ENCODE peak calls at places on chromosomes 11 and 22, in five cellular contexts. One of them, this sample, is unnamed.

GRCh38 chr11:134014502-134014901 is 54.4 kb upstream of the JAM3 start:
- DNase-seq in lower lobe of right lung: no peak
- DNase-seq in omental fat pad: no peak
- DNase-seq in thoracic aorta: no peak
- DNase-seq in HL-60: no peak
- DNase-seq in this sample: no peak

GRCh38 chr11:86218125-86219081 is 26.1 kb upstream of the EED start:
- DNase-seq in lower lobe of right lung: peak
- DNase-seq in HL-60: no peak
- DNase-seq in omental fat pad: no peak
- DNase-seq in thoracic aorta: no peak
- DNase-seq in this sample: peak

GRCh38 chr11:96075532-96075959 is 151.6 kb upstream of the MTMR2 start:
- DNase-seq in thoracic aorta: no peak
- DNase-seq in omental fat pad: no peak
- DNase-seq in HL-60: no peak
- DNase-seq in lower lobe of right lung: no peak
- DNase-seq in this sample: no peak

GRCh38 chr11:64130618-64131017 is 35.3 kb downstream of the MACROD1 start:
- DNase-seq in lower lobe of right lung: peak
- DNase-seq in thoracic aorta: no peak
- DNase-seq in omental fat pad: no peak
- DNase-seq in HL-60: no peak
- DNase-seq in this sample: no peak

GRCh38 chr11:117671370-117671769 is 125.6 kb downstream of the DSCAML1 start:
- DNase-seq in lower lobe of right lung: no peak
- DNase-seq in omental fat pad: no peak
- DNase-seq in thoracic aorta: no peak
- DNase-seq in HL-60: no peak
- DNase-seq in this sample: no peak

GRCh38 chr11:116707250-116707649 is 65.5 kb downstream of the BUD13 start:
- DNase-seq in HL-60: no peak
- DNase-seq in thoracic aorta: no peak
- DNase-seq in lower lobe of right lung: peak
- DNase-seq in omental fat pad: no peak
- DNase-seq in this sample: no peak

GRCh38 chr22:43745783-43746356 is 66.2 kb downstream of the EFCAB6 start:
- DNase-seq in thoracic aorta: no peak
- DNase-seq in omental fat pad: no peak
- DNase-seq in lower lobe of right lung: no peak
- DNase-seq in HL-60: no peak
- DNase-seq in this sample: no peak

GRCh38 chr11:31326470-31327148 is 42.9 kb downstream of the DCDC1 start:
- DNase-seq in HL-60: no peak
- DNase-seq in omental fat pad: no peak
- DNase-seq in thoracic aorta: no peak
- DNase-seq in lower lobe of right lung: no peak
- DNase-seq in this sample: no peak

GRCh38 chr11:120079750-120080610 is 57.9 kb downstream of the TRIM29 start:
- DNase-seq in HL-60: no peak
- DNase-seq in omental fat pad: peak
- DNase-seq in thoracic aorta: no peak
- DNase-seq in lower lobe of right lung: no peak
- DNase-seq in this sample: peak
- TF ChIP-seq CTCF in HL-60: peak
- TF ChIP-seq CTCF in omental fat pad: no peak
- TF ChIP-seq CTCF in thoracic aorta: peak
- TF ChIP-seq CTCF in lower lobe of right lung: peak
- TF ChIP-seq CTCF in this sample: peak

GRCh38 chr11:61654397-61654829 is 25.8 kb upstream of the DAGLA start:
- DNase-seq in omental fat pad: no peak
- DNase-seq in lower lobe of right lung: peak
- DNase-seq in HL-60: peak
- DNase-seq in thoracic aorta: no peak
- DNase-seq in this sample: no peak

GRCh38 chr11:61657566-61657965 is 22.6 kb upstream of the DAGLA start:
- DNase-seq in omental fat pad: no peak
- DNase-seq in lower lobe of right lung: no peak
- DNase-seq in thoracic aorta: no peak
- DNase-seq in HL-60: no peak
- DNase-seq in this sample: no peak

GRCh38 chr11:61656347-61657077 is 23.7 kb upstream of the DAGLA start:
- DNase-seq in lower lobe of right lung: no peak
- DNase-seq in HL-60: no peak
- DNase-seq in omental fat pad: no peak
- DNase-seq in thoracic aorta: no peak
- DNase-seq in this sample: no peak

GRCh38 chr11:61659413-61660196 is 20.6 kb upstream of the DAGLA start:
- DNase-seq in omental fat pad: no peak
- DNase-seq in thoracic aorta: no peak
- DNase-seq in HL-60: no peak
- DNase-seq in lower lobe of right lung: no peak
- DNase-seq in this sample: no peak
- TF ChIP-seq CTCF in omental fat pad: no peak
- TF ChIP-seq CTCF in thoracic aorta: no peak
- TF ChIP-seq CTCF in HL-60: no peak
- TF ChIP-seq CTCF in lower lobe of right lung: no peak
- TF ChIP-seq CTCF in this sample: no peak

DNA sequence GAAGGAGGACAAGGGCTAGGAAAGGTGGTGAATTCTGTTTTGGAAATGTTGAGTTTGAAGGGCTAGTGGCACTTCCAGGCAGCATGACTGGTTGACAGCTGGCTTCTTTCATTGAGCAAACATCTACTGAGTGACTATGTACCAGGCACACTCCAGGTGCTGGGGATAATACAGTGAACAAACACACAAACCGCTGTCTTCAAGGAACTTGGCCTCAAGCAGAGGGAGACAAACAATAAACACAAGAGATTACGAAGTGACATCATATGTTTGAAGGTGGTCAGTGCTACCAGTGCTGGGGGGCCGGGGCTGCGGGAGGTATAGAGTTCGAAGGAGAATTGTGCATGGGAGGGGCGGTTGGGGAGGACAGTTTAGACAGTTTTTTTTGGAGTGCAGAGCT is 197.0 kb upstream of the SORL1-AS1 start:
- DNase-seq in omental fat pad: no peak
- DNase-seq in thoracic aorta: no peak
- DNase-seq in HL-60: no peak
- DNase-seq in lower lobe of right lung: no peak
- DNase-seq in this sample: no peak
- TF ChIP-seq CTCF in omental fat pad: no peak
- TF ChIP-seq CTCF in thoracic aorta: no peak
- TF ChIP-seq CTCF in HL-60: no peak
- TF ChIP-seq CTCF in lower lobe of right lung: no peak
- TF ChIP-seq CTCF in this sample: no peak

GRCh38 chr22:27628341-27628740 is 173.2 kb downstream of the MN1 start:
- DNase-seq in omental fat pad: no peak
- DNase-seq in HL-60: no peak
- DNase-seq in lower lobe of right lung: no peak
- DNase-seq in thoracic aorta: no peak
- DNase-seq in this sample: no peak

GRCh38 chr22:27627901-27628300 is 173.7 kb downstream of the MN1 start:
- DNase-seq in omental fat pad: no peak
- DNase-seq in thoracic aorta: no peak
- DNase-seq in HL-60: no peak
- DNase-seq in lower lobe of right lung: no peak
- DNase-seq in this sample: no peak

GRCh38 chr22:27626675-27627443 is 174.7 kb downstream of the MN1 start:
- DNase-seq in thoracic aorta: no peak
- DNase-seq in HL-60: no peak
- DNase-seq in omental fat pad: no peak
- DNase-seq in lower lobe of right lung: no peak
- DNase-seq in this sample: no peak

GRCh38 chr22:27625769-27626674 is 175.5 kb downstream of the MN1 start:
- DNase-seq in HL-60: no peak
- DNase-seq in omental fat pad: no peak
- DNase-seq in lower lobe of right lung: no peak
- DNase-seq in thoracic aorta: no peak
- DNase-seq in this sample: no peak

GRCh38 chr22:27627444-27627833 is 174.1 kb downstream of the MN1 start:
- DNase-seq in thoracic aorta: no peak
- DNase-seq in omental fat pad: no peak
- DNase-seq in lower lobe of right lung: no peak
- DNase-seq in HL-60: no peak
- DNase-seq in this sample: no peak
- TF ChIP-seq CTCF in thoracic aorta: no peak
- TF ChIP-seq CTCF in omental fat pad: no peak
- TF ChIP-seq CTCF in lower lobe of right lung: no peak
- TF ChIP-seq CTCF in HL-60: no peak
- TF ChIP-seq CTCF in this sample: no peak

GRCh38 chr11:21988477-21988876 is 204.4 kb upstream of the ANO5 start:
- DNase-seq in omental fat pad: no peak
- DNase-seq in thoracic aorta: no peak
- DNase-seq in lower lobe of right lung: no peak
- DNase-seq in HL-60: no peak
- DNase-seq in this sample: no peak
- TF ChIP-seq CTCF in omental fat pad: no peak
- TF ChIP-seq CTCF in thoracic aorta: no peak
- TF ChIP-seq CTCF in lower lobe of right lung: no peak
- TF ChIP-seq CTCF in HL-60: no peak
- TF ChIP-seq CTCF in this sample: no peak

GRCh38 chr11:46521947-46522681 is 71.7 kb downstream of the AMBRA1 start:
- DNase-seq in lower lobe of right lung: no peak
- DNase-seq in omental fat pad: no peak
- DNase-seq in thoracic aorta: no peak
- DNase-seq in HL-60: no peak
- DNase-seq in this sample: no peak
- TF ChIP-seq CTCF in lower lobe of right lung: no peak
- TF ChIP-seq CTCF in omental fat pad: no peak
- TF ChIP-seq CTCF in thoracic aorta: no peak
- TF ChIP-seq CTCF in HL-60: no peak
- TF ChIP-seq CTCF in this sample: no peak

GRCh38 chr22:35739642-35740041 is 22.0 kb downstream of the APOL5 start:
- DNase-seq in thoracic aorta: no peak
- DNase-seq in omental fat pad: no peak
- DNase-seq in lower lobe of right lung: no peak
- DNase-seq in HL-60: no peak
- DNase-seq in this sample: no peak
- TF ChIP-seq CTCF in thoracic aorta: peak
- TF ChIP-seq CTCF in omental fat pad: no peak
- TF ChIP-seq CTCF in lower lobe of right lung: peak
- TF ChIP-seq CTCF in HL-60: no peak
- TF ChIP-seq CTCF in this sample: no peak

This sample was measured in natural killer cell.